ENCODE peak calls at places on chromosomes 1 and 21, in seven cellular contexts. C, P, F, Z, D, X and Q are unnamed samples.

GRCh38 chr1:45306319-45306718 is 20.4 kb upstream of the HPDL start:
- DNase-seq in C (no peak), P (no peak), F (no peak), Z (no peak), D (no peak), X (peak; percentile 69), Q (no peak)

GRCh38 chr1:85027242-85027983 is 20.9 kb downstream of the MCOLN3 start:
- DNase-seq in C (no peak), P (no peak), F (no peak), Z (no peak), D (no peak), X (no peak), Q (no peak)

GRCh38 chr21:44732263-44732662 is 20.9 kb upstream of the TSPEAR start:
- DNase-seq in C (no peak), P (no peak), F (no peak), Z (no peak), D (no peak), X (no peak), Q (no peak)

GRCh38 chr1:87942165-87942564 is 613.5 kb downstream of the LMO4 start:
- DNase-seq in C (no peak), P (no peak), F (no peak), Z (no peak), D (no peak), X (no peak), Q (no peak)

GRCh38 chr1:227002531-227003049 is 62.5 kb downstream of the COQ8A start:
- DNase-seq in C (no peak), P (no peak), F (no peak), Z (no peak), D (no peak), X (no peak), Q (no peak)

GRCh38 chr1:243620096-243620495 is 229.9 kb downstream of the AKT3 start:
- DNase-seq in C (no peak), P (no peak), F (no peak), Z (no peak), D (no peak), X (no peak), Q (no peak)

GRCh38 chr1:243642936-243643335 is 207.1 kb downstream of the AKT3 start:
- DNase-seq in C (no peak), P (no peak), F (no peak), Z (no peak), D (no peak), X (no peak), Q (no peak)

GRCh38 chr1:108801101-108801500 is 54.6 kb downstream of the STXBP3 start:
- DNase-seq in C (no peak), P (no peak), F (no peak), Z (no peak), D (no peak), X (no peak), Q (no peak)

GRCh38 chr1:202135221-202135721 is 9.3 kb downstream of the ARL8A start:
- DNase-seq in C (peak; percentile 93), P (no peak), F (peak; percentile 24), Z (peak; percentile 90), D (peak; percentile 52), X (no peak), Q (peak; percentile 68)

GRCh38 chr1:92910081-92910480 is 51.2 kb downstream of the DIPK1A start:
- DNase-seq in C (no peak), P (no peak), F (no peak), Z (no peak), D (no peak), X (no peak), Q (no peak)

GRCh38 chr1:25031966-25032667 is 102.0 kb upstream of the RUNX3 start:
- DNase-seq in C (no peak), P (no peak), F (no peak), Z (no peak), D (no peak), X (peak; percentile 94), Q (no peak)

GRCh38 chr1:161382214-161383019 is 14.7 kb upstream of the CFAP126 start:
- DNase-seq in C (peak; percentile 60), P (no peak), F (peak; percentile 45), Z (peak; percentile 49), D (peak; percentile 48), X (no peak), Q (peak; percentile 39)

GRCh38 chr1:160777486-160778089 is 18.4 kb upstream of the LY9 start:
- DNase-seq in C (peak; percentile 21), P (no peak), F (peak; percentile 29), Z (peak; percentile 50), D (peak; percentile 27), X (no peak), Q (peak; percentile 51)

GRCh38 chr1:34529935-34530859 is 224.7 kb upstream of the GJB5 start:
- DNase-seq in C (no peak), P (no peak), F (no peak), Z (no peak), D (no peak), X (peak; percentile 73), Q (no peak)

GRCh38 chr1:116777831-116778830 is 23.9 kb downstream of the CD2 start:
- DNase-seq in C (no peak), P (no peak), F (no peak), Z (no peak), D (peak; percentile 43), X (no peak), Q (no peak)

GRCh38 chr21:38787461-38788274 is 18.1 kb upstream of the ETS2 start:
- DNase-seq in C (no peak), P (no peak), F (peak; percentile 97), Z (peak; percentile 82), D (peak; percentile 99), X (no peak), Q (no peak)

GRCh38 chr1:224238756-224239155 is 55.7 kb downstream of the DEGS1 start:
- DNase-seq in C (no peak), P (no peak), F (no peak), Z (no peak), D (no peak), X (no peak), Q (no peak)

GRCh38 chr1:224234017-224234416 is 51.0 kb downstream of the DEGS1 start:
- DNase-seq in C (no peak), P (no peak), F (no peak), Z (no peak), D (no peak), X (no peak), Q (no peak)

GRCh38 chr1:224238212-224238611 is 55.2 kb downstream of the DEGS1 start:
- DNase-seq in C (no peak), P (no peak), F (no peak), Z (no peak), D (no peak), X (no peak), Q (no peak)

GRCh38 chr1:224237094-224237881 is 54.2 kb downstream of the DEGS1 start:
- DNase-seq in C (no peak), P (no peak), F (no peak), Z (no peak), D (no peak), X (no peak), Q (no peak)

GRCh38 chr1:224235819-224236493 is 52.9 kb downstream of the DEGS1 start:
- DNase-seq in C (no peak), P (peak; percentile 66), F (no peak), Z (no peak), D (no peak), X (no peak), Q (peak; percentile 97)
- TF ChIP-seq YY1 in C (no peak), P (peak; percentile 47), F (no peak), Z (no peak), D (no peak), X (no peak), Q (no peak)

GRCh38 chr1:33029921-33030320 is 6.8 kb downstream of the AK2 start:
- DNase-seq in C (no peak), P (no peak), F (no peak), Z (no peak), D (no peak), X (no peak), Q (no peak)
- H3K4me1 ChIP-seq in C (no peaks in the 10 kb centered on the region), P (no peaks in the 10 kb centered on the region), F (peaks cover under 1% of the 10 kb centered on the region), Z (no peaks in the 10 kb centered on the region), D (peaks cover 72% of the 10 kb centered on the region), X (peaks cover 22% of the 10 kb centered on the region), Q (peaks cover 9% of the 10 kb centered on the region)

GRCh38 chr1:209417761-209418160 is 165.8 kb upstream of the CAMK1G start:
- DNase-seq in C (no peak), P (no peak), F (no peak), Z (no peak), D (no peak), X (no peak), Q (no peak)

GRCh38 chr1:209416660-209417059 is 166.9 kb upstream of the CAMK1G start:
- DNase-seq in C (no peak), P (no peak), F (no peak), Z (no peak), D (no peak), X (no peak), Q (no peak)

GRCh38 chr1:209413062-209413461 is 170.5 kb upstream of the CAMK1G start:
- DNase-seq in C (no peak), P (no peak), F (no peak), Z (no peak), D (no peak), X (no peak), Q (no peak)

GRCh38 chr1:209414803-209415329 is 168.6 kb upstream of the CAMK1G start:
- DNase-seq in C (no peak), P (no peak), F (no peak), Z (no peak), D (no peak), X (no peak), Q (no peak)

DNA sequence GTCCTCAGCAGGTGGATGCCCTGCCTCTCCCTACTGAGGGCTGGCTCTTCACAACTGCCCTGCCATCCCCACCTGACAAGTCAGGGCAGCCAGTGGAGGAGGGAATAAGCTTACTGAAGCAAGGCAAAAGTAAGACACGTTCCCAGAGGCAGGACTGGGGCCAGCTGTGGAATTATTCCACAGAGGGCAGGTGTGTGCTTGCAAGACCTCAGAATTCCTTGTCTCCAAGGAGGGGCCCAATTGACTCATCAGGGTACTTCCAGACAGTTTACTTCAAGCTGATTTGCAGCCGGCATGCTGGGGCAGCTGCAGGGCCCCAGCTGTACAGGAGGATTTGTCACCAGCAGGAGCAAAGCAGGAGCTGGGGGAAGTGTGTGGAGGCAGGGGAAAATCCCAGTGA is 167.5 kb upstream of the CAMK1G start:
- DNase-seq in C (no peak), P (no peak), F (no peak), Z (no peak), D (no peak), X (no peak), Q (no peak)
- TF ChIP-seq YY1 in C (no peak), P (no peak), F (no peak), Z (no peak), D (no peak), X (no peak), Q (no peak)

DNA sequence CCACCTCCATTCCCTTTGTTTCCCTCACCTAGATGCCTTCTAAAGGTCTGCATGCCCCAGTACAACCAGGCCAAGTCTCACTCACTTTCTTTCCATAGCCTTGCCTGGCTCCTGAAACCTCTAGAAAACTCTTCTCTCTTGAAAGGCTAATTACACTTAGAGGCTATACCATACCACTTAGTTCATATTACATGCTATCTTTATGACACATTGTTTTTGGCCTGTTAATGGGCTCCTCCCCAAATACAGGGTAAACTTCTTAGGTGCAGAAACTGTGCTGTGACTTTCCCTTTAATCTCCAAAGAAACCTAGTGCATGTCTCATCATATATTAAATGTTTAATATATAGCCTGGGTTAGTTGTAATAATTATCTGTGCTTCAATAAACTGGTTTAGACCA is 56.6 kb upstream of the C1orf105 start:
- DNase-seq in C (no peak), P (no peak), F (no peak), Z (no peak), D (no peak), X (no peak), Q (no peak)
- H3K4me1 ChIP-seq in C (peaks cover 20% of the 10 kb centered on the region), P (peaks cover 6% of the 10 kb centered on the region), F (peaks cover 21% of the 10 kb centered on the region), Z (no peaks in the 10 kb centered on the region), D (peaks cover 28% of the 10 kb centered on the region), X (peaks cover 29% of the 10 kb centered on the region), Q (peaks cover 7% of the 10 kb centered on the region)